ENCODE peak calls at places on chromosome 22, in nine cellular contexts. One of them, this sample, is unnamed.

GRCh38 chr22:37046589-37046988 is 5.0 kb upstream of the KCTD17 start:
- DNase-seq in mesendoderm: no peak
- DNase-seq in GM23248: no peak
- DNase-seq in naive thymus-derived CD4-positive, alpha-beta T cell: no peak
- DNase-seq in colonic mucosa: no peak
- DNase-seq in fibroblast of lung: no peak
- DNase-seq in transverse colon: no peak
- DNase-seq in adrenal gland: no peak
- DNase-seq in breast epithelium: no peak
- DNase-seq in this sample: no peak

GRCh38 chr22:38861170-38861874 is 10.7 kb downstream of the CBX6 start:
- DNase-seq in mesendoderm: no peak
- DNase-seq in GM23248: peak; percentile 52
- DNase-seq in naive thymus-derived CD4-positive, alpha-beta T cell: no peak
- DNase-seq in colonic mucosa: no peak
- DNase-seq in fibroblast of lung: no peak
- DNase-seq in transverse colon: no peak
- DNase-seq in adrenal gland: peak; percentile 30
- DNase-seq in breast epithelium: no peak
- DNase-seq in this sample: no peak

GRCh38 chr22:35335936-35336781 is 36.5 kb downstream of the TOM1 start:
- DNase-seq in mesendoderm: no peak
- DNase-seq in GM23248: no peak
- DNase-seq in naive thymus-derived CD4-positive, alpha-beta T cell: no peak
- DNase-seq in colonic mucosa: no peak
- DNase-seq in fibroblast of lung: no peak
- DNase-seq in transverse colon: no peak
- DNase-seq in adrenal gland: peak; percentile 92
- DNase-seq in breast epithelium: no peak
- DNase-seq in this sample: no peak

GRCh38 chr22:22463855-22464540 is 44.5 kb downstream of the ZNF280B start:
- DNase-seq in mesendoderm: peak; percentile 70
- DNase-seq in GM23248: peak; percentile 63
- DNase-seq in naive thymus-derived CD4-positive, alpha-beta T cell: peak; percentile 41
- DNase-seq in colonic mucosa: peak; percentile 64
- DNase-seq in fibroblast of lung: peak; percentile 40
- DNase-seq in transverse colon: peak; percentile 44
- DNase-seq in adrenal gland: peak; percentile 51
- DNase-seq in breast epithelium: no peak
- DNase-seq in this sample: peak; percentile 61

GRCh38 chr22:19723990-19724827 is 870 bp downstream of the GP1BB start:
- DNase-seq in mesendoderm: peak; percentile 83
- DNase-seq in GM23248: no peak
- DNase-seq in naive thymus-derived CD4-positive, alpha-beta T cell: no peak
- DNase-seq in colonic mucosa: no peak
- DNase-seq in fibroblast of lung: peak; percentile 40
- DNase-seq in transverse colon: no peak
- DNase-seq in adrenal gland: no peak
- DNase-seq in breast epithelium: no peak
- DNase-seq in this sample: peak; percentile 22

GRCh38 chr22:24180316-24181087 is 785 bp upstream of the SUSD2 start:
- DNase-seq in mesendoderm: no peak
- DNase-seq in GM23248: no peak
- DNase-seq in naive thymus-derived CD4-positive, alpha-beta T cell: no peak
- DNase-seq in colonic mucosa: no peak
- DNase-seq in fibroblast of lung: no peak
- DNase-seq in transverse colon: no peak
- DNase-seq in adrenal gland: no peak
- DNase-seq in breast epithelium: no peak
- DNase-seq in this sample: no peak

GRCh38 chr22:23280356-23281052 is 100.2 kb downstream of the BCR start:
- DNase-seq in mesendoderm: no peak
- DNase-seq in GM23248: no peak
- DNase-seq in naive thymus-derived CD4-positive, alpha-beta T cell: no peak
- DNase-seq in colonic mucosa: no peak
- DNase-seq in fibroblast of lung: no peak
- DNase-seq in transverse colon: no peak
- DNase-seq in adrenal gland: no peak
- DNase-seq in breast epithelium: no peak
- DNase-seq in this sample: no peak

GRCh38 chr22:17786435-17787158 is 12.3 kb upstream of the BID start:
- DNase-seq in mesendoderm: peak; percentile 69
- DNase-seq in GM23248: peak; percentile 60
- DNase-seq in naive thymus-derived CD4-positive, alpha-beta T cell: no peak
- DNase-seq in colonic mucosa: no peak
- DNase-seq in fibroblast of lung: peak; percentile 25
- DNase-seq in transverse colon: peak; percentile 80
- DNase-seq in adrenal gland: peak; percentile 75
- DNase-seq in breast epithelium: peak; percentile 75
- DNase-seq in this sample: no peak

GRCh38 chr22:37640591-37641250 is 1.3 kb downstream of the SH3BP1 start:
- DNase-seq in mesendoderm: no peak
- DNase-seq in GM23248: no peak
- DNase-seq in naive thymus-derived CD4-positive, alpha-beta T cell: no peak
- DNase-seq in colonic mucosa: peak; percentile 61
- DNase-seq in fibroblast of lung: no peak
- DNase-seq in transverse colon: peak; percentile 54
- DNase-seq in adrenal gland: no peak
- DNase-seq in breast epithelium: no peak
- DNase-seq in this sample: peak; percentile 16

GRCh38 chr22:38953577-38954413 is 3.6 kb upstream of the APOBEC3A start:
- DNase-seq in mesendoderm: no peak
- DNase-seq in GM23248: peak; percentile 45
- DNase-seq in naive thymus-derived CD4-positive, alpha-beta T cell: no peak
- DNase-seq in colonic mucosa: peak; percentile 50
- DNase-seq in fibroblast of lung: no peak
- DNase-seq in transverse colon: peak; percentile 75
- DNase-seq in adrenal gland: no peak
- DNase-seq in breast epithelium: peak; percentile 17
- DNase-seq in this sample: no peak

GRCh38 chr22:45206233-45206632 is 34.5 kb downstream of the KIAA0930 start:
- DNase-seq in mesendoderm: no peak
- DNase-seq in GM23248: no peak
- DNase-seq in naive thymus-derived CD4-positive, alpha-beta T cell: no peak
- DNase-seq in colonic mucosa: no peak
- DNase-seq in fibroblast of lung: no peak
- DNase-seq in transverse colon: no peak
- DNase-seq in adrenal gland: no peak
- DNase-seq in breast epithelium: no peak
- DNase-seq in this sample: no peak

GRCh38 chr22:45208696-45208992 is 32.0 kb downstream of the KIAA0930 start:
- DNase-seq in mesendoderm: no peak
- DNase-seq in GM23248: no peak
- DNase-seq in naive thymus-derived CD4-positive, alpha-beta T cell: no peak
- DNase-seq in colonic mucosa: no peak
- DNase-seq in fibroblast of lung: no peak
- DNase-seq in transverse colon: no peak
- DNase-seq in adrenal gland: no peak
- DNase-seq in breast epithelium: no peak
- DNase-seq in this sample: no peak

GRCh38 chr22:45208993-45209838 is 31.5 kb downstream of the KIAA0930 start:
- DNase-seq in mesendoderm: peak; percentile 54
- DNase-seq in GM23248: peak; percentile 92
- DNase-seq in naive thymus-derived CD4-positive, alpha-beta T cell: peak; percentile 17
- DNase-seq in colonic mucosa: no peak
- DNase-seq in fibroblast of lung: peak; percentile 86
- DNase-seq in transverse colon: no peak
- DNase-seq in adrenal gland: no peak
- DNase-seq in breast epithelium: no peak
- DNase-seq in this sample: peak; percentile 59

GRCh38 chr22:45207533-45207932 is 33.2 kb downstream of the KIAA0930 start:
- DNase-seq in mesendoderm: no peak
- DNase-seq in GM23248: no peak
- DNase-seq in naive thymus-derived CD4-positive, alpha-beta T cell: no peak
- DNase-seq in colonic mucosa: no peak
- DNase-seq in fibroblast of lung: no peak
- DNase-seq in transverse colon: no peak
- DNase-seq in adrenal gland: no peak
- DNase-seq in breast epithelium: no peak
- DNase-seq in this sample: no peak

GRCh38 chr22:45207981-45208664 is 32.6 kb downstream of the KIAA0930 start:
- DNase-seq in mesendoderm: no peak
- DNase-seq in GM23248: peak; percentile 56
- DNase-seq in naive thymus-derived CD4-positive, alpha-beta T cell: no peak
- DNase-seq in colonic mucosa: no peak
- DNase-seq in fibroblast of lung: peak; percentile 79
- DNase-seq in transverse colon: no peak
- DNase-seq in adrenal gland: no peak
- DNase-seq in breast epithelium: no peak
- DNase-seq in this sample: no peak
- H3K27ac ChIP-seq in mesendoderm: no peak overlapping the region
- H3K27ac ChIP-seq in GM23248: no peak overlapping the region
- H3K27ac ChIP-seq in naive thymus-derived CD4-positive, alpha-beta T cell: no peak overlapping the region
- H3K27ac ChIP-seq in colonic mucosa: no peak overlapping the region
- H3K27ac ChIP-seq in fibroblast of lung: no peak overlapping the region
- H3K27ac ChIP-seq in transverse colon: no peak overlapping the region
- H3K27ac ChIP-seq in adrenal gland: no peak overlapping the region
- H3K27ac ChIP-seq in breast epithelium: no peak overlapping the region
- H3K27ac ChIP-seq in this sample: no peak overlapping the region

GRCh38 chr22:30970356-30970746 is 1.3 kb downstream of the TUG1 start:
- DNase-seq in mesendoderm: no peak
- DNase-seq in GM23248: peak; percentile 13
- DNase-seq in naive thymus-derived CD4-positive, alpha-beta T cell: no peak
- DNase-seq in colonic mucosa: no peak
- DNase-seq in fibroblast of lung: no peak
- DNase-seq in transverse colon: no peak
- DNase-seq in adrenal gland: no peak
- DNase-seq in breast epithelium: no peak
- DNase-seq in this sample: no peak

GRCh38 chr22:30969532-30970355 is 679 bp downstream of the TUG1 start:
- DNase-seq in mesendoderm: peak; percentile 65
- DNase-seq in GM23248: peak; percentile 73
- DNase-seq in naive thymus-derived CD4-positive, alpha-beta T cell: no peak
- DNase-seq in colonic mucosa: peak; percentile 53
- DNase-seq in fibroblast of lung: peak; percentile 50
- DNase-seq in transverse colon: peak; percentile 53
- DNase-seq in adrenal gland: no peak
- DNase-seq in breast epithelium: peak; percentile 30
- DNase-seq in this sample: no peak

GRCh38 chr22:30968924-30969531 is at the start of gene TUG1:
- DNase-seq in mesendoderm: peak; percentile 99
- DNase-seq in GM23248: peak; percentile 99
- DNase-seq in naive thymus-derived CD4-positive, alpha-beta T cell: peak; percentile 98
- DNase-seq in colonic mucosa: peak; percentile 98
- DNase-seq in fibroblast of lung: peak; percentile 99
- DNase-seq in transverse colon: peak; percentile 99
- DNase-seq in adrenal gland: peak; percentile 99
- DNase-seq in breast epithelium: peak; percentile 99
- DNase-seq in this sample: peak; percentile 99

GRCh38 chr22:30968015-30968923 is at the start of gene MORC2:
- DNase-seq in mesendoderm: peak; percentile 88
- DNase-seq in GM23248: no peak
- DNase-seq in naive thymus-derived CD4-positive, alpha-beta T cell: no peak
- DNase-seq in colonic mucosa: peak; percentile 76
- DNase-seq in fibroblast of lung: peak; percentile 55
- DNase-seq in transverse colon: peak; percentile 75
- DNase-seq in adrenal gland: peak; percentile 71
- DNase-seq in breast epithelium: peak; percentile 66
- DNase-seq in this sample: no peak

DNA sequence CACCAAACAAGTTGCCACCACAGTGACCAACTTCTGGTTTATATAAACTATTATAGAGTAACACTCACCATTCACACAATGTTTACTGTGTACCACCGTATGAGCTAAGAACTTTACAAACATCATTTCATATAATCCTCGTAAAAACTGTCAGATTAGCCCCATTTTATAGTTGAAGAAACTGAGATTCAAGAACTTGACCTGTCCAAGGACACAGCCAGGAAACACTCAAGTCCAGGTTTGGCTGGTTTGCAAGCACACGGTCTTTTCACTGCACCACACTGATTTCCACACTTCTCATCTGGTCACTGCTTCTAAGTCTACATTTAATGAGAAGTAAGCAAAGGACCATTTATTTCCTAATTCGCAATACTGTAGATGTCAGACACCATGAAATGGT is 3.7 kb downstream of the MORC2 start:
- DNase-seq in mesendoderm: no peak
- DNase-seq in GM23248: no peak
- DNase-seq in naive thymus-derived CD4-positive, alpha-beta T cell: no peak
- DNase-seq in colonic mucosa: no peak
- DNase-seq in fibroblast of lung: no peak
- DNase-seq in transverse colon: no peak
- DNase-seq in adrenal gland: no peak
- DNase-seq in breast epithelium: no peak
- DNase-seq in this sample: no peak
- H3K4me3 ChIP-seq in mesendoderm: no peak overlapping the region
- H3K4me3 ChIP-seq in GM23248: no peak overlapping the region
- H3K4me3 ChIP-seq in naive thymus-derived CD4-positive, alpha-beta T cell: no peak overlapping the region
- H3K4me3 ChIP-seq in colonic mucosa: no peak overlapping the region
- H3K4me3 ChIP-seq in fibroblast of lung: no peak overlapping the region
- H3K4me3 ChIP-seq in transverse colon: no peak overlapping the region
- H3K4me3 ChIP-seq in adrenal gland: no peak overlapping the region
- H3K4me3 ChIP-seq in breast epithelium: no peak overlapping the region
- H3K4me3 ChIP-seq in this sample: no peak overlapping the region

DNA sequence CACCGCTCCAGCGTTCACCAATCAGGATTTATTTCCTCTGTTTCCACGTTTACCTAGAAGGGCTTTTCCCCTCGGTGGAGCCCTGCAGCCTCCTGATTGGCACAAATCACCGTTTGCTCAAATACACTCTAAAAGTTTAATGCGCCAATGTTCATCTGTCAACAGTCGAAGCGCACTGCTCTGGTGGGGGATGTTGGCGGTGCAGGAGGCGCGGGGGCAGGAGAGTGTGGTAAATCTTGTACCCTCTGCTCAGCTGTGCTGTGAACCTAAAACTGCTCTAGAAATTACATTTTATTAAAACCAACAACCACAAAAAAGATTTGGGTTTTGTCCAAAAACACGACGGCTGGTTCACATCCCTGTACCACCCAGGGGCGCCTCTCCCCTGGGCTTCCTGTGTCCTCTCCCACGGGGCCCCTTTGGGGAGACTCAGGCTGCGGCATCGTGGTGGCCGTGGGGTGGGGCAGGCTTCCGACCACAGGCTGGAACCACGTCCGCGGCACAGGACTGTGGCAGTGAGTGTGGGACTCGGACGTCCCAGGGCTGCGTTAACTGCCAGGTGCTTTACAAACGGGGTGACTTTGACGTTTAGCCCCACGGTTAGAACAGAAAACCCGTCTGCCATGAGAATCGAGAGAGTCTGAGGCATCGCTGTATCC is 13.5 kb downstream of the TTLL8 start:
- DNase-seq in mesendoderm: no peak
- DNase-seq in GM23248: no peak
- DNase-seq in naive thymus-derived CD4-positive, alpha-beta T cell: no peak
- DNase-seq in colonic mucosa: no peak
- DNase-seq in fibroblast of lung: no peak
- DNase-seq in transverse colon: no peak
- DNase-seq in adrenal gland: no peak
- DNase-seq in breast epithelium: no peak
- DNase-seq in this sample: no peak
- H3K27ac ChIP-seq in mesendoderm: no peak overlapping the region
- H3K27ac ChIP-seq in GM23248: no peak overlapping the region
- H3K27ac ChIP-seq in naive thymus-derived CD4-positive, alpha-beta T cell: no peak overlapping the region
- H3K27ac ChIP-seq in colonic mucosa: no peak overlapping the region
- H3K27ac ChIP-seq in fibroblast of lung: no peak overlapping the region
- H3K27ac ChIP-seq in transverse colon: no peak overlapping the region
- H3K27ac ChIP-seq in adrenal gland: no peak overlapping the region
- H3K27ac ChIP-seq in breast epithelium: no peak overlapping the region
- H3K27ac ChIP-seq in this sample: no peak overlapping the region

DNA sequence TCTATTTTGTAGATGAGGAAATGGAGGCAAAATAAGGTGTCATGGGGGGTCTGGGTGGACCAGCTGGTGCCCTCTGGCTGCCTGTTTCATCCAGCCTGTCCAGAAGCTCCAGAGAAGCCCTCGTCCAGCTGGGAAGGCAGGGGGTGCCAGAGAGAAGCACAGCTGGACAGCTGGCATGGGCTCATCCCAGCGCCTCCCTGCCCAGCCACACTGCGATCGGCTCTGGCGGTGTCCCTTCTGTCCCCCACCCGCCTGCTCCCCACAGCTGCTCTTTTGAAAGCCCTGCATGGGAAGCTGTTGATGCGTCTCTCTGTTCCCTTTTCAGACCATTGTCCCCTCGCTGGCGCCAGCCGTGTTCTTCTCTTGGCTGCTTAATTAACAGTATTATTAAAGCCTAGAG is 86.5 kb downstream of the MN1 start:
- DNase-seq in mesendoderm: no peak
- DNase-seq in GM23248: no peak
- DNase-seq in naive thymus-derived CD4-positive, alpha-beta T cell: no peak
- DNase-seq in colonic mucosa: no peak
- DNase-seq in fibroblast of lung: no peak
- DNase-seq in transverse colon: no peak
- DNase-seq in adrenal gland: no peak
- DNase-seq in breast epithelium: no peak
- DNase-seq in this sample: no peak
- H3K4me3 ChIP-seq in mesendoderm: no peak overlapping the region
- H3K4me3 ChIP-seq in GM23248: no peak overlapping the region
- H3K4me3 ChIP-seq in naive thymus-derived CD4-positive, alpha-beta T cell: no peak overlapping the region
- H3K4me3 ChIP-seq in colonic mucosa: no peak overlapping the region
- H3K4me3 ChIP-seq in fibroblast of lung: no peak overlapping the region
- H3K4me3 ChIP-seq in transverse colon: no peak overlapping the region
- H3K4me3 ChIP-seq in adrenal gland: no peak overlapping the region
- H3K4me3 ChIP-seq in breast epithelium: no peak overlapping the region
- H3K4me3 ChIP-seq in this sample: no peak overlapping the region